ENCODE peak calls at places on chromosomes 5 and 9, in four cellular contexts. V, M, L and Z are unnamed samples. For H3K9me3, the result is how much of the 10 kb centered on the place peaks cover.

GRCh38 chr9:750264-750967 is 91.1 kb upstream of the DMRT1 start:
- DNase-seq in V (peak), M (no peak), L (peak), Z (no peak)

GRCh38 chr5:72066658-72067057 is 40.6 kb upstream of the MAP1B start:
- DNase-seq in V (no peak), M (no peak), L (no peak), Z (no peak)

GRCh38 chr9:122121931-122122330 is 28.8 kb upstream of the TTLL11 start:
- DNase-seq in V (no peak), M (no peak), L (no peak), Z (no peak)

GRCh38 chr5:78132507-78132906 is 162.0 kb downstream of the AP3B1 start:
- DNase-seq in V (no peak), M (no peak), L (no peak), Z (no peak)

GRCh38 chr5:120644516-120644915 is 180.4 kb downstream of the PRR16 start:
- DNase-seq in V (no peak), M (no peak), L (no peak), Z (no peak)

GRCh38 chr5:131916481-131916880 is 29.0 kb downstream of the MEIKIN start:
- DNase-seq in V (no peak), M (no peak), L (no peak), Z (no peak)

GRCh38 chr5:178212241-178213002 is 8.1 kb downstream of the HNRNPAB start:
- DNase-seq in V (no peak), M (no peak), L (no peak), Z (no peak)

GRCh38 chr5:3220201-3220600 is 375.4 kb upstream of the IRX1 start:
- DNase-seq in V (no peak), M (no peak), L (no peak), Z (no peak)

DNA sequence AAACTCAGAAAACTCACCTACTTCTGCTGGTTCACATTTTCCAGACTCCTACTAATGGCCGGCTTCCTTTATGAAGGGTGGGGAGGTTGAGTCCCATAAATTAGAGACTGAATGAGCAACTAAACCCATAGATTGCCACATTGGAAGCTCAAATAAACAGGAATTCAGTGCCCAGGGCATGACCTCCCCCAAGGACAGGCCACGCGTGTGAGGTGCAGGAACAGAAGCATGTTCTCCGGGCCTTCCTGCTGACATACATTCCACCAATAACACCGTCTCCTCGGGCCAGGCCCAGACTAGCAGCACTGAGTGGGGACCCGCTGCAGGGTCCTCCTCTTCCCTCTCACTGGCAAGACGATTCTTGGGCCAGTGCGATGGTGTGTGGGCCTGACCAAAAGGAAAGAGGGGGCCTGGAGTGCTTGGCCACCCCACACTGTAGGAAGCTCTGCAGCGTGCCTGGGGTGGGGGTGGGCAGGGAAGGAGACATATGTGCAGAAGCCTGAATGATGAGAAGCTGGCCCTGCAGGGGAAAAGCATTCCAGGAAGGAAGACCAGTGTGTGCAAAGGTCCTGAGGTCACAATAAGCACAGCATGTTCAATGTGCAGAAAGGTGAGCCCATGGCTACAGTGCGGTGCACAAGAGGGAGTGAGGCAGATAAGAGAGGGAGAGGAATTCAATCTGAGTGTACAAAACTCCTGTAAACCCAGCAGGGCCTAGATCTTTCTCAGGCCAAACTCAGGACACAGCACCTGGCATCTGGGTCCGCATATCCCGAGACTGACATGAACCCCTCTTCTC is 12.0 kb downstream of the PTGES start:
- DNase-seq in V (no peak), M (no peak), L (no peak), Z (no peak)
- TF ChIP-seq CTCF in V (no peak), M (no peak), L (no peak), Z (no peak)

GRCh38 chr5:40082313-40082712 is 597.4 kb upstream of the PTGER4 start:
- DNase-seq in V (no peak), M (no peak), L (no peak), Z (no peak)
- H3K9me3 ChIP-seq in V (under half), M (under half), L (under half), Z (under half)

GRCh38 chr5:73135429-73136276 is 15.3 kb downstream of the TMEM171 start:
- DNase-seq in V (no peak), M (no peak), L (no peak), Z (no peak)
- TF ChIP-seq CTCF in V (no peak), M (no peak), L (no peak), Z (peak)

DNA sequence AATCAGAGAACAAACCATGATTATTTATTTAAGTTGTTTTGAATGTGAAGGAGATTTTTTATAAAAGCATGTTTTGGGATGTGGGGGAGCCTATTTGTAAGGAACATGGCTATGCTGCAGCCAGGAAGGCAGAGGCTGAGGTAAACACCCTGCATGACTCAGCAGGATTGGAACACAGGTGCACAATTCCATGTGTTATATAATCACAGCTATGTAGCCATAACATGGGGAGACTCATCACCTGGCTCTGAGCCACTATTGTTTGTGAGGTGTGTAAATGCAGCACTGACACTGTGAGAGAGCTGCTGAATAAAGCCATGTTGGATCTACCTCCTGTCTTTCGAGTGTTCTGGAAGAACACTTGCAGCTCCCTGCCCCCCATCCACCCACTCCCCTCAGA is 1009.8 kb downstream of the DNAH5 start:
- DNase-seq in V (no peak), M (no peak), L (no peak), Z (no peak)
- H3K9me3 ChIP-seq in V (under half), M (under half), L (under half), Z (under half)

GRCh38 chr5:167555771-167556170 is 735.7 kb upstream of the WWC1 start:
- DNase-seq in V (no peak), M (no peak), L (no peak), Z (no peak)
- TF ChIP-seq CTCF in V (no peak), M (no peak), L (no peak), Z (no peak)

DNA sequence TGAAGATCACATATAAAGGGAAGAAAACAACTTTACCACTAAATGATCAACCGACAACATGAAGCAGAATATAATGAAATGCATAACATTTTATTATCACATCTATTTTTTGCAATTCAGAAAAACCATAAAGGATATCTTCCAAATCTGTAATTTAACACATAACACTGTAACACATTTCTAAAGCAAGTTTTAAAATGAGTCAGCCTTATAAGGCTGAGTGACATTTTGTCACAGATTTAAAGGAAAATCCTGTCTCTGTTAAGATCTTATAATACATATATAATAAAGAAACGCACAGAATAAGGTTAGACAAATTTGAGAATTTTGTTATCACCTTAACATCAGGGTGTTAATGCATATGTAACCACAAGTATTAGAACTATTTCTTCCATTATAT is 198.4 kb upstream of the RASA1 start:
- DNase-seq in V (no peak), M (no peak), L (no peak), Z (no peak)
- H3K9me3 ChIP-seq in V (under half), M (under half), L (under half), Z (under half)

DNA sequence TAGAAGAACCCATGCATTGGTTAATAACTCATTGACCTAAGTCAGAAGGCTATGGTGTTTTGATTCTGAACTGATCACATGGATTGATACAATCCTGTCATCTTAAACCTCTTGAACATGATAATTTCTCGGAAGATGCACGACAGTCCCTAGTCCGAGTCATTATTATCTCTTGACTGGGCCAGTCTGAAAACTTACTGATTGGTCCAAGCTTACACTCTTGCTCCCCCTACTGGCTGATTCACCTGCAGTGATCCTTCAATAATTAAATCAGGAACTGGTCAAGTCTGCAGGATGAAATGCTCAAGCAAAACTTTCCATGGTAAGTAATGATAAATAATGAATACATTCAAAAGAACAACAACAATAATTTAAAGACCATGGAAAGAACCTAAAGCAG is 79.5 kb downstream of the BRINP1 start:
- DNase-seq in V (no peak), M (no peak), L (peak), Z (no peak)
- TF ChIP-seq CTCF in V (peak), M (peak), L (peak), Z (peak)